ENCODE peak calls at places on chromosomes 3 and 15, in eight cellular contexts. C is mammary epithelial cell, K is kidney, U is AG09309, D is pancreas, B is heart right ventricle, V is retinal pigment epithelial cell, Q is dorsolateral prefrontal cortex. J is an unnamed sample.

GRCh38 chr15:40825661-40826088 is 2.8 kb downstream of the PPP1R14D start:
- DNase-seq in C (peak; percentile 49), K (no peak), U (peak; percentile 16), D (peak; percentile 51), B (no peak), V (peak; percentile 85), Q (no peak), J (peak; percentile 56)

GRCh38 chr15:38536201-38536676 is 28.4 kb downstream of the RASGRP1 start:
- DNase-seq in C (no peak), K (peak; percentile 87), U (peak; percentile 92), D (peak; percentile 13), B (no peak), V (no peak), Q (no peak), J (peak; percentile 91)

GRCh38 chr3:186143280-186143679 is 34.4 kb upstream of the ETV5 start:
- DNase-seq in C (no peak), K (no peak), U (no peak), D (no peak), B (no peak), V (no peak), Q (peak; percentile 74), J (no peak)

GRCh38 chr15:33007295-33007855 is 187.1 kb downstream of the FMN1 start:
- DNase-seq in C (peak; percentile 17), K (no peak), U (no peak), D (no peak), B (no peak), V (peak; percentile 75), Q (no peak), J (no peak)

GRCh38 chr3:96000963-96001362 is 813.4 kb upstream of the EPHA6 start:
- DNase-seq in C (peak; percentile 4), K (no peak), U (no peak), D (no peak), B (peak; percentile 4), V (no peak), Q (no peak), J (no peak)

GRCh38 chr3:193673845-193674244 is 80.8 kb downstream of the OPA1 start:
- DNase-seq in C (no peak), K (no peak), U (no peak), D (no peak), B (no peak), V (no peak), Q (peak; percentile 47), J (no peak)

GRCh38 chr3:78872195-78872594 is 895.6 kb downstream of the ROBO1 start:
- DNase-seq in C (no peak), K (no peak), U (no peak), D (no peak), B (peak; percentile 35), V (no peak), Q (no peak), J (peak; percentile 26)

GRCh38 chr15:44775923-44776322 is 39.6 kb downstream of the TRIM69 start:
- DNase-seq in C (peak; percentile 24), K (no peak), U (no peak), D (no peak), B (no peak), V (no peak), Q (peak; percentile 64), J (no peak)

GRCh38 chr15:48682949-48683651 is 37.6 kb upstream of the FBN1 start:
- DNase-seq in C (peak; percentile 61), K (no peak), U (no peak), D (peak; percentile 27), B (no peak), V (peak; percentile 71), Q (no peak), J (peak; percentile 64)

GRCh38 chr3:144821583-144821982 is 850.0 kb downstream of the DIPK2A start:
- DNase-seq in C (peak; percentile 56), K (no peak), U (peak; percentile 59), D (no peak), B (no peak), V (no peak), Q (no peak), J (no peak)

GRCh38 chr3:49906004-49906860 is 2.6 kb upstream of the MST1R start:
- DNase-seq in C (peak; percentile 60), K (peak; percentile 84), U (no peak), D (peak; percentile 52), B (peak; percentile 54), V (no peak), Q (no peak), J (no peak)

GRCh38 chr3:12775226-12775625 is 16.2 kb upstream of the TMEM40 start:
- DNase-seq in C (no peak), K (no peak), U (no peak), D (no peak), B (no peak), V (no peak), Q (no peak), J (no peak)

GRCh38 chr15:73985101-73985873 is 6.8 kb downstream of the STOML1 start:
- DNase-seq in C (peak; percentile 85), K (peak; percentile 50), U (no peak), D (no peak), B (no peak), V (no peak), Q (no peak), J (no peak)

GRCh38 chr15:83970290-83970890 is 265.2 kb upstream of the GOLGA6L4 start:
- DNase-seq in C (no peak), K (no peak), U (no peak), D (no peak), B (no peak), V (no peak), Q (no peak), J (no peak)

GRCh38 chr15:48324949-48325348 is 6.3 kb upstream of the DUT start:
- DNase-seq in C (no peak), K (no peak), U (no peak), D (no peak), B (no peak), V (no peak), Q (no peak), J (no peak)

GRCh38 chr3:52458770-52459540 is 3.6 kb downstream of the NISCH start:
- DNase-seq in C (no peak), K (no peak), U (no peak), D (no peak), B (no peak), V (no peak), Q (no peak), J (no peak)

GRCh38 chr15:67253517-67254237 is 784 bp downstream of the AAGAB start:
- DNase-seq in C (peak; percentile 25), K (no peak), U (no peak), D (no peak), B (no peak), V (no peak), Q (no peak), J (no peak)

GRCh38 chr15:67254238-67255175 is at the start of the genes AAGAB and IQCH:
- DNase-seq in C (peak; percentile 99), K (peak; percentile 99), U (peak; percentile 92), D (peak; percentile 99), B (peak; percentile 97), V (peak; percentile 90), Q (peak; percentile 91), J (peak; percentile 47)

GRCh38 chr15:67251318-67251717 is 3.1 kb downstream of the AAGAB start:
- DNase-seq in C (no peak), K (no peak), U (no peak), D (no peak), B (no peak), V (no peak), Q (no peak), J (no peak)

GRCh38 chr15:67256051-67256450 is 1.5 kb downstream of the IQCH start:
- DNase-seq in C (no peak), K (no peak), U (no peak), D (no peak), B (no peak), V (no peak), Q (no peak), J (no peak)

DNA sequence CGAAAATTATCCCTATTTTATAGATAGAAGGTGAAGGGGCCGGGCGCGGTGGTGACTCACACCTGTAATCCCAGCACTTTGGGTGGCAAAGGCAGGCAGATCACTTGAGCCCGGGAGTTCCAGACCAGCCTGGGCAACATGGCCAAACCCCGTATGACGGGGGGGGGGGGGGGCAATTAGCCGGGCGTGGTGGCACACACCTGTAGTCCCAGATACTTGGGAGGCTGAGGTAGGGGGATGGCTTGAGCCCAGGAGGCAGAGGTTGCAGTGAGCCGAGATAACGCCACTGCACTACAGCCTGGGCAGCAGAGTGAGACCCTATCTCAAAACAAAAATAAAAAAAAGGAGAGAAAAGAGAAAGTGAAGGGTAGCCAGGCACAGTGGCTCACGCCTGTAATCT is 1.4 kb downstream of the AAGAB start:
- DNase-seq in C (no peak), K (no peak), U (no peak), D (no peak), B (no peak), V (no peak), Q (no peak), J (no peak)
- H3K4me3 ChIP-seq in C (peak overlapping the region; percentile 66), K (peak overlapping the region; percentile 83), U (peak overlapping the region; percentile 67), D (peak overlapping the region; percentile 84), B (no peak overlapping the region), V (peak overlapping the region; percentile 83), Q (peak overlapping the region; percentile 82), J (peak overlapping the region; percentile 92)

GRCh38 chr15:51912528-51912927 is 59.0 kb downstream of the LEO1 start:
- DNase-seq in C (no peak), K (no peak), U (no peak), D (no peak), B (no peak), V (no peak), Q (no peak), J (no peak)

GRCh38 chr15:51917493-51917892 is 54.1 kb downstream of the LEO1 start:
- DNase-seq in C (peak; percentile 62), K (no peak), U (no peak), D (no peak), B (no peak), V (no peak), Q (no peak), J (no peak)
- TF ChIP-seq CTCF in C (peak; percentile 52), K (no peak), U (peak; percentile 43), D (no peak), B (no peak), V (peak; percentile 55), Q (no peak), J (peak; percentile 50)

GRCh38 chr3:15728766-15729165 is 69.0 kb downstream of the ANKRD28 start:
- DNase-seq in C (no peak), K (no peak), U (no peak), D (no peak), B (no peak), V (no peak), Q (no peak), J (peak; percentile 74)
- H3K4me3 ChIP-seq in C (no peak overlapping the region), K (no peak overlapping the region), U (no peak overlapping the region), D (no peak overlapping the region), B (no peak overlapping the region), V (no peak overlapping the region), Q (no peak overlapping the region), J (no peak overlapping the region)

GRCh38 chr15:78906310-78906608 is 33.6 kb downstream of the MORF4L1 start:
- DNase-seq in C (peak; percentile 19), K (no peak), U (peak; percentile 66), D (peak; percentile 79), B (no peak), V (no peak), Q (no peak), J (peak; percentile 76)

GRCh38 chr15:78907577-78907976 is 34.9 kb downstream of the MORF4L1 start:
- DNase-seq in C (no peak), K (no peak), U (no peak), D (no peak), B (no peak), V (no peak), Q (no peak), J (no peak)

GRCh38 chr15:78909791-78910228 is 35.0 kb downstream of the CTSH start:
- DNase-seq in C (peak; percentile 33), K (no peak), U (no peak), D (no peak), B (peak; percentile 38), V (no peak), Q (no peak), J (no peak)

GRCh38 chr15:78909160-78909695 is 35.6 kb downstream of the CTSH start:
- DNase-seq in C (no peak), K (no peak), U (no peak), D (no peak), B (no peak), V (no peak), Q (no peak), J (no peak)

GRCh38 chr15:78904599-78905358 is 32.1 kb downstream of the MORF4L1 start:
- DNase-seq in C (no peak), K (no peak), U (no peak), D (no peak), B (no peak), V (no peak), Q (no peak), J (no peak)
- TF ChIP-seq CTCF in C (no peak), K (no peak), U (no peak), D (no peak), B (no peak), V (no peak), Q (no peak), J (no peak)

J was measured in epithelial cell of proximal tubule.